ENCODE peak calls at places on chromosomes 11 and 22, in eight cellular contexts. U is psoas muscle; T is CD8-positive, alpha-beta memory T cell; L is neural progenitor cell; N is tibial nerve; Z is body of pancreas; G is cardiac muscle cell; K is sigmoid colon. D is an unnamed sample. For H3K4me1, the result is how much of the 10 kb centered on the place peaks cover.

GRCh38 chr11:37394236-37394870 is 796.3 kb upstream of the RAG2 start:
- DNase-seq in U (no peak), T (no peak), L (no peak), N (no peak), Z (no peak), G (no peak), K (no peak), D (no peak)

GRCh38 chr11:62605902-62606301 is 4.2 kb upstream of the MTA2 start:
- DNase-seq in U (no peak), T (no peak), L (no peak), N (no peak), Z (no peak), G (no peak), K (no peak), D (no peak)

GRCh38 chr11:70210051-70210501 is 7.0 kb downstream of the FADD start:
- DNase-seq in U (peak), T (no peak), L (no peak), N (no peak), Z (no peak), G (peak), K (no peak), D (no peak)

GRCh38 chr11:8870461-8871282 is 40.3 kb upstream of the AKIP1 start:
- DNase-seq in U (peak), T (no peak), L (peak), N (peak), Z (peak), G (peak), K (peak), D (no peak)

GRCh38 chr22:50601669-50602337 is 1.2 kb downstream of the MAPK8IP2 start:
- DNase-seq in U (no peak), T (no peak), L (no peak), N (no peak), Z (no peak), G (no peak), K (peak), D (no peak)

GRCh38 chr22:44818727-44819126 is 66.4 kb downstream of the ARHGAP8 start:
- DNase-seq in U (no peak), T (no peak), L (no peak), N (no peak), Z (no peak), G (no peak), K (no peak), D (no peak)

GRCh38 chr11:93921695-93922468 is 71.5 kb upstream of the VSTM5 start:
- DNase-seq in U (no peak), T (no peak), L (peak), N (no peak), Z (peak), G (peak), K (no peak), D (no peak)

GRCh38 chr11:107044503-107044902 is 26.2 kb upstream of the GUCY1A2 start:
- DNase-seq in U (no peak), T (no peak), L (no peak), N (no peak), Z (no peak), G (no peak), K (no peak), D (no peak)

GRCh38 chr11:8605956-8606355 is 11.9 kb upstream of the STK33 start:
- DNase-seq in U (no peak), T (no peak), L (no peak), N (no peak), Z (no peak), G (no peak), K (no peak), D (no peak)

GRCh38 chr22:25202290-25202921 is 2.7 kb downstream of the CRYBB3 start:
- DNase-seq in U (peak), T (peak), L (peak), N (peak), Z (peak), G (peak), K (no peak), D (no peak)

GRCh38 chr22:22111267-22111751 is 128.7 kb upstream of the TOP3B start:
- DNase-seq in U (no peak), T (no peak), L (no peak), N (no peak), Z (no peak), G (peak), K (no peak), D (no peak)

GRCh38 chr11:101863361-101863760 is 51.4 kb upstream of the CEP126 start:
- DNase-seq in U (no peak), T (no peak), L (no peak), N (no peak), Z (no peak), G (peak), K (no peak), D (no peak)

GRCh38 chr11:27807594-27807993 is 107.3 kb upstream of the BDNF start:
- DNase-seq in U (no peak), T (no peak), L (no peak), N (no peak), Z (no peak), G (no peak), K (no peak), D (no peak)

GRCh38 chr11:61019037-61019817 is 47.7 kb downstream of the CD6 start:
- DNase-seq in U (no peak), T (no peak), L (no peak), N (no peak), Z (no peak), G (no peak), K (no peak), D (no peak)

GRCh38 chr11:124070906-124071621 is 29.9 kb upstream of the OR10G7 start:
- DNase-seq in U (peak), T (peak), L (peak), N (peak), Z (peak), G (peak), K (peak), D (no peak)

GRCh38 chr11:19025799-19026406 is 34.6 kb downstream of the MRGPRX2 start:
- DNase-seq in U (no peak), T (no peak), L (no peak), N (no peak), Z (no peak), G (peak), K (no peak), D (no peak)

GRCh38 chr11:17775507-17776212 is 41.1 kb downstream of the KCNC1 start:
- DNase-seq in U (no peak), T (no peak), L (no peak), N (no peak), Z (no peak), G (no peak), K (peak), D (no peak)

GRCh38 chr11:60838132-60838531 is 3.8 kb upstream of the CCDC86 start:
- DNase-seq in U (no peak), T (no peak), L (peak), N (no peak), Z (no peak), G (peak), K (no peak), D (no peak)

GRCh38 chr22:49882519-49883293 is 29.1 kb downstream of the ZBED4 start:
- DNase-seq in U (no peak), T (no peak), L (no peak), N (no peak), Z (no peak), G (no peak), K (no peak), D (no peak)

GRCh38 chr11:70862093-70862492 is 390.3 kb downstream of the SHANK2 start:
- DNase-seq in U (no peak), T (no peak), L (peak), N (no peak), Z (no peak), G (no peak), K (no peak), D (no peak)

GRCh38 chr22:39457047-39457545 is 284 bp downstream of the MGAT3 start:
- DNase-seq in U (no peak), T (no peak), L (peak), N (no peak), Z (no peak), G (no peak), K (no peak), D (no peak)

DNA sequence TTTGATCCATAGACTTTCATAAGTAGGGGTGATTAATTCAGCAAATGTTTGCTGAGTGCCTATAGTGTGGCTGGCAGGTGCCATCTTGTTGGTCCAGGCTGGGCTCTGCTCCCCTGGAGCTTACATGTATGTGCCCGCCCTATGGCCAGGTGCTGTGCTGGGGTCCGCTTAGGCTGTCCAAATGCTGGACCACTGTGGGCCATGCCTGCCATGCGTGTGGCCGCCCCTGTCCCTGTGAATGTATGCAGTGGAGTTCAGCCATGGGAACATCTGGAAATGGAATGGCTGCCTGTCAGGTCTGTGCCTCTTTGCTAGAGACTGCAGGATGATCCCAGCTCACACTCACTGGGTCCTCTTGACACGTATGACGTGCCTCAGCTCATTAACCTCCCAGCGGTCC is 594.6 kb downstream of the TBC1D22A start:
- DNase-seq in U (no peak), T (no peak), L (no peak), N (no peak), Z (no peak), G (no peak), K (no peak), D (no peak)
- H3K4me1 ChIP-seq in U (under half), T (under half), L (under half), N (under half), Z (under half), G (under half), K (under half), D (under half)

GRCh38 chr22:23754980-23755636 is 883 bp upstream of the VPREB3 start:
- DNase-seq in U (no peak), T (no peak), L (no peak), N (no peak), Z (no peak), G (peak), K (no peak), D (no peak)
- H3K4me1 ChIP-seq in U (under half), T (under half), L (under half), N (under half), Z (under half), G (under half), K (under half), D (under half)

DNA sequence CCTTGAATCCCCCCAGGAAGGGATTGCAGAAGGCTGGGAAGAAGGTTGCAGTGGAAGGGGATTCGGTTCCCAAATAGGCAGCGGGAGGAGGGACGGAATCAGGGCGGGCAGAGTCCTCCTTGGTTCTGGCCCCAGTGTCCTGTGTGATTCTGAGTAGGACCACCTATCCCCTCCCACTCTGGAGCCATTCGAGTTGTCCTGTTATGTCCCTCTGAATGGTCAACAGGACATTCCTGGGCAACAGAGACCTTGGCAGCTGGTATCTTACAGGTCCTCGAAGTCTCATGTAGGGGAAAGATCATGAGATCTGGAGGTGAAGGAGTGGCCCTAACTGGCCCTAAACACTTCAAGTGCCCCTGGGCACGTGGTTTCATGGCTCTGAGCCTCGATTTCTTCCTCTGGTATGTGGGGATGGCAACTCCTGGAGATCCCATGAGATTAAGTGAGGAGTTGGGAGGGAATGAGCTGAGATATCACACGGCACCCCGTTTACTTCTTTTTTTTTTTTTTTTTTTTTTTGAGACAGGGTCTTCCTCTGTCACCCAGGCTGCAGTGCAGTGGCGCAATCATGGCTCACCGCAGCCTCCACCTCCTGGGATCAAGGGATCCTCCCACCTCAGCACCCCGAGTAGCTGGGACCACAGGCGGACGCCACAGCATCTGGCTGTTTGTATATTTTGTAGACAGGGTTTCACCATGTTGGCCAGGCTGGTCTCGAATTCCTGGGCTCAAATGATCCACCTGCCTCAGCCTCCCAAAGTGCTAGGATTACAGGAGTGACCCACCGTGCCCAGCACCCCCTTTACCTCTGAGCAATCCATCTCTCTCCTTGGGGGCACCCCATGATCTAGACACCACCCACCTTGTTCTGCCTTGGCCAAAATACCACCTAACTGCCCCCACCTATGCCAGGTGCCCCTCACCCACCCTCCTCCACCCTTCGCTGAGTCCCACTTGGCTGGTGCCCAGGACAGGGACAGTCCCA is 6.8 kb downstream of the LIF start:
- DNase-seq in U (no peak), T (no peak), L (no peak), N (no peak), Z (no peak), G (no peak), K (no peak), D (no peak)
- H3K4me1 ChIP-seq in U (under half), T (under half), L (under half), N (under half), Z (under half), G (under half), K (under half), D (under half)

GRCh38 chr22:20315337-20316216 is 4.3 kb downstream of the DGCR6L start:
- DNase-seq in U (no peak), T (no peak), L (peak), N (no peak), Z (no peak), G (no peak), K (no peak), D (peak)
- H3K4me1 ChIP-seq in U (under half), T (under half), L (under half), N (under half), Z (under half), G (under half), K (under half), D (under half)

GRCh38 chr11:118918128-118918685 is 7.5 kb downstream of the BCL9L start:
- DNase-seq in U (peak), T (no peak), L (peak), N (peak), Z (peak), G (peak), K (peak), D (no peak)
- H3K4me1 ChIP-seq in U (half or more), T (half or more), L (half or more), N (half or more), Z (half or more), G (half or more), K (half or more), D (half or more)

GRCh38 chr11:77778549-77778948 is 42.0 kb downstream of the RSF1 start:
- DNase-seq in U (no peak), T (no peak), L (no peak), N (no peak), Z (no peak), G (no peak), K (no peak), D (no peak)

GRCh38 chr11:77779935-77780334 is 40.6 kb downstream of the RSF1 start:
- DNase-seq in U (no peak), T (no peak), L (peak), N (no peak), Z (no peak), G (peak), K (no peak), D (no peak)

GRCh38 chr11:77778118-77778517 is 42.4 kb downstream of the RSF1 start:
- DNase-seq in U (no peak), T (no peak), L (no peak), N (no peak), Z (no peak), G (no peak), K (no peak), D (no peak)

GRCh38 chr11:77784572-77784971 is 36.0 kb downstream of the RSF1 start:
- DNase-seq in U (no peak), T (no peak), L (no peak), N (no peak), Z (no peak), G (no peak), K (no peak), D (no peak)

GRCh38 chr11:77783023-77783422 is 37.5 kb downstream of the RSF1 start:
- DNase-seq in U (no peak), T (no peak), L (no peak), N (no peak), Z (no peak), G (no peak), K (no peak), D (no peak)
- H3K4me1 ChIP-seq in U (under half), T (under half), L (under half), N (under half), Z (under half), G (under half), K (under half), D (under half)

GRCh38 chr11:114132944-114133394 is 73.5 kb downstream of the ZBTB16 start:
- DNase-seq in U (peak), T (no peak), L (no peak), N (no peak), Z (no peak), G (peak), K (peak), D (no peak)
- H3K4me1 ChIP-seq in U (half or more), T (under half), L (half or more), N (half or more), Z (half or more), G (under half), K (half or more), D (half or more)

DNA sequence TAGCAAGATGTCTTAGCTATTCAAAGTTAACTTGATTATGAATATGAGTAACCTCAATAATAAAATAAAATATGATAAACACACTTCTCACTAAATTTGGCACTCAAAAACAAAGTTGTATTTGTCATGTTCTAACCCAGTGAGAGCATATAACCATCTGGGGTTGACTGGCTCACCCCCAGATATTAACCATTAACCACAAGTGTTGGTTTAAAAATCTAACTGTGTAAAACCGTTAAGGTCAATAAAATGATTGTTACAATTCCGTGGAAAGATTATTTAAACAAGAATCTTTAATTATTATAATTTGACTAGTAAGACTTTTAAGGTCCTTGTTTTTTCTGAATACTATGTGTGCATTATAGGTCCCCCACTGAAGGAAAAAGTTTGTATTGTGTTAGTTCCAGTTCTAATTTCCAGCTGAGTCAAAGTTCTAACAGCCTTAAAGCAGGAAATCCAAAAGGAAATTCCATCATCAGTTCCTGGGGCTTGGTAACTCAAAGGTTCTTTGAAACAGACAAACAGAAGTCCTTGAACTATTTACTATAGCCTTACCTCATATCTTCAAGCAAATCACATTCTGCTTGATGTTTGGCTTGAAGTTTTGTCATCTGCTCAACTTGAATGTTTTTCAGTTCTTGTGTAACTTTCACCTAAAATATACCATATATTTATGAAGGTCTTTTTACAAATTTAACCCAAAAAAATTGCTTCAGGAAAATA is 2.5 kb downstream of the FCHSD2 start:
- DNase-seq in U (no peak), T (no peak), L (no peak), N (no peak), Z (no peak), G (peak), K (no peak), D (no peak)
- H3K4me1 ChIP-seq in U (under half), T (under half), L (under half), N (under half), Z (under half), G (under half), K (under half), D (under half)

GRCh38 chr11:1508491-1508891 is 21.9 kb upstream of the MOB2 start:
- DNase-seq in U (no peak), T (no peak), L (no peak), N (no peak), Z (no peak), G (no peak), K (no peak), D (no peak)
- H3K4me1 ChIP-seq in U (half or more), T (under half), L (under half), N (under half), Z (under half), G (under half), K (half or more), D (half or more)

GRCh38 chr11:12090761-12091261 is 19.6 kb upstream of the MICAL2 start:
- DNase-seq in U (no peak), T (no peak), L (no peak), N (no peak), Z (peak), G (no peak), K (no peak), D (no peak)
- H3K4me1 ChIP-seq in U (under half), T (half or more), L (under half), N (under half), Z (under half), G (under half), K (under half), D (half or more)